ENCODE peak calls at places on chromosome 4, in eight cellular contexts. O is hepatic stellate cell; U is nephron progenitor cell; W is pancreas; I is GM12891; Z is hippocampal formation; T is activated CD4-positive, alpha-beta T cell treated with anti-CD3 and anti-CD28 coated beads for 24 hours; M is Caki2. P is an unnamed sample.

GRCh38 chr4:60648774-60649173 is 551.4 kb upstream of the ADGRL3 start:
- DNase-seq in T (no peak), O (no peak), M (no peak), I (no peak), W (no peak), U (no peak), Z (no peak), P (no peak)

GRCh38 chr4:47195706-47196105 is 164.3 kb downstream of the GABRB1 start:
- DNase-seq in U (no peak), T (no peak), I (no peak), W (no peak), Z (no peak), O (no peak), M (no peak), P (no peak)

GRCh38 chr4:151218343-151218742 is 58.6 kb upstream of the PRSS48 start:
- DNase-seq in I (no peak), U (no peak), O (no peak), T (no peak), Z (no peak), M (no peak), W (no peak), P (no peak)

GRCh38 chr4:8546766-8547107 is 33.5 kb upstream of the GPR78 start:
- DNase-seq in T (no peak), U (no peak), I (no peak), O (no peak), W (no peak), Z (no peak), M (no peak), P (no peak)

GRCh38 chr4:99405433-99406115 is 29.6 kb downstream of the ADH7 start:
- DNase-seq in U (peak; percentile 80), I (no peak), M (peak; percentile 66), W (peak; percentile 84), Z (peak; percentile 40), O (no peak), T (peak; percentile 54), P (peak; percentile 78)

GRCh38 chr4:79042079-79042674 is 102.9 kb upstream of the PAQR3 start:
- DNase-seq in I (no peak), M (peak; percentile 32), T (no peak), Z (no peak), W (no peak), U (no peak), O (peak; percentile 4), P (no peak)

GRCh38 chr4:73707918-73708577 is 32.3 kb upstream of the CXCL8 start:
- DNase-seq in O (no peak), Z (no peak), T (no peak), M (peak; percentile 47), U (no peak), W (peak; percentile 50), I (no peak), P (peak; percentile 44)

GRCh38 chr4:140363558-140363957 is 9.9 kb upstream of the SCOC start:
- DNase-seq in U (no peak), O (no peak), T (no peak), M (no peak), Z (no peak), W (no peak), I (no peak), P (no peak)

GRCh38 chr4:175951794-175952193 is 113.8 kb upstream of the WDR17 start:
- DNase-seq in O (no peak), Z (no peak), U (no peak), T (no peak), I (no peak), W (peak; percentile 73), M (peak; percentile 45), P (no peak)

GRCh38 chr4:142817442-142817841 is 28.7 kb downstream of the INPP4B start:
- DNase-seq in T (peak; percentile 18), Z (no peak), U (no peak), I (no peak), W (no peak), M (peak; percentile 76), O (peak; percentile 29), P (peak; percentile 78)

GRCh38 chr4:70838400-70838971 is 1.2 kb downstream of the GRSF1 start:
- DNase-seq in U (no peak), M (peak; percentile 22), O (peak; percentile 16), W (no peak), I (no peak), Z (no peak), T (no peak), P (no peak)

GRCh38 chr4:118265312-118266144 is 87.3 kb downstream of the PRSS12 start:
- DNase-seq in I (no peak), Z (no peak), M (peak; percentile 79), W (peak; percentile 54), T (no peak), U (no peak), O (no peak), P (no peak)

GRCh38 chr4:60133414-60133813 is 1066.7 kb upstream of the ADGRL3 start:
- DNase-seq in U (no peak), T (no peak), M (no peak), I (no peak), Z (no peak), W (no peak), O (no peak), P (no peak)

GRCh38 chr4:139642364-139642763 is 23.3 kb upstream of the MGST2 start:
- DNase-seq in M (no peak), O (peak; percentile 55), W (no peak), T (no peak), I (no peak), Z (no peak), U (no peak), P (no peak)

GRCh38 chr4:149264093-149264733 is 551.4 kb downstream of the IQCM start:
- DNase-seq in T (no peak), W (peak; percentile 20), I (no peak), Z (no peak), U (peak; percentile 15), M (peak; percentile 41), O (peak; percentile 16), P (peak; percentile 19)

GRCh38 chr4:173943547-173943946 is 339.9 kb downstream of the FBXO8 start:
- DNase-seq in O (no peak), Z (no peak), U (no peak), W (no peak), T (no peak), I (no peak), M (no peak), P (no peak)

GRCh38 chr4:70654605-70655011 is 11.7 kb downstream of the JCHAIN start:
- DNase-seq in M (no peak), W (no peak), T (no peak), U (no peak), Z (no peak), O (no peak), I (no peak), P (no peak)

GRCh38 chr4:82517043-82517442 is 44.7 kb downstream of the TMEM150C start:
- DNase-seq in I (no peak), W (no peak), O (no peak), M (no peak), U (no peak), Z (no peak), T (no peak), P (no peak)

GRCh38 chr4:2712261-2712842 is 43.8 kb downstream of the TNIP2 start:
- DNase-seq in O (no peak), I (no peak), T (no peak), Z (no peak), M (no peak), W (no peak), U (no peak), P (no peak)

GRCh38 chr4:153467897-153468262 is 1.7 kb downstream of the TMEM131L start:
- DNase-seq in U (no peak), M (no peak), I (no peak), T (no peak), Z (no peak), O (no peak), W (no peak), P (no peak)

GRCh38 chr4:189792819-189793618 is 147.7 kb upstream of the FRG1 start:
- DNase-seq in W (peak; percentile 82), Z (peak; percentile 70), M (peak; percentile 62), U (peak; percentile 56), T (peak; percentile 56), O (peak; percentile 61), I (peak; percentile 47), P (no peak)

GRCh38 chr4:175413561-175413960 is 398.5 kb downstream of the GPM6A start:
- DNase-seq in T (no peak), M (no peak), O (no peak), W (no peak), I (no peak), Z (no peak), U (no peak), P (no peak)

GRCh38 chr4:83267121-83267834 is 17.3 kb downstream of the COQ2 start:
- DNase-seq in O (no peak), T (no peak), Z (no peak), I (no peak), U (no peak), M (peak; percentile 24), W (no peak), P (no peak)

GRCh38 chr4:82591592-82591991 is 29.8 kb upstream of the TMEM150C start:
- DNase-seq in U (no peak), W (no peak), T (no peak), O (no peak), I (no peak), Z (no peak), M (no peak), P (no peak)

GRCh38 chr4:84503495-84504437 is 4.7 kb upstream of the NKX6-1 start:
- DNase-seq in I (no peak), M (peak; percentile 64), W (peak; percentile 40), T (no peak), U (peak; percentile 52), O (peak; percentile 73), Z (peak; percentile 15), P (no peak)

GRCh38 chr4:108492816-108493595 is 127.4 kb upstream of the RPL34 start:
- DNase-seq in Z (no peak), O (no peak), W (no peak), M (no peak), U (peak; percentile 22), I (no peak), T (no peak), P (no peak)

GRCh38 chr4:55396305-55397023 is 707 bp downstream of the TMEM165 start:
- DNase-seq in W (peak; percentile 50), T (peak; percentile 13), U (peak; percentile 71), O (no peak), Z (peak; percentile 25), I (peak; percentile 30), M (peak; percentile 59), P (no peak)

GRCh38 chr4:85681194-85681803 is 206.3 kb downstream of the ARHGAP24 start:
- DNase-seq in M (no peak), Z (peak; percentile 27), T (no peak), I (no peak), W (no peak), O (peak; percentile 8), U (no peak), P (peak; percentile 97)

GRCh38 chr4:171813195-171813955 is at the start of gene GALNTL6:
- DNase-seq in O (no peak), T (no peak), M (no peak), I (peak; percentile 18), Z (no peak), W (no peak), U (peak; percentile 61), P (no peak)

GRCh38 chr4:73735231-73735630 is 5.1 kb upstream of the CXCL8 start:
- DNase-seq in Z (no peak), W (no peak), T (no peak), I (no peak), M (no peak), O (no peak), U (no peak), P (no peak)

GRCh38 chr4:119337010-119337409 is 15.1 kb upstream of the FABP2 start:
- DNase-seq in W (no peak), Z (no peak), O (no peak), U (no peak), T (no peak), M (no peak), I (no peak), P (peak; percentile 16)

GRCh38 chr4:1900624-1901023 is 29.4 kb downstream of the NSD2 start:
- DNase-seq in T (no peak), Z (no peak), M (no peak), W (no peak), I (no peak), O (no peak), U (no peak), P (no peak)

GRCh38 chr4:77193511-77194236 is 36.7 kb downstream of the CCNG2 start:
- DNase-seq in Z (peak; percentile 30), M (no peak), T (peak; percentile 59), O (peak; percentile 22), I (peak; percentile 68), W (no peak), U (peak; percentile 18), P (no peak)

P was measured in AG09319.